ENCODE peak calls at places on chromosome 10, in nine cellular contexts. E is effector memory CD4-positive, alpha-beta T cell; I is adipocyte; Z is HCT116; X is naive thymus-derived CD4-positive, alpha-beta T cell; O is GM12865; G is retina; Y is ecto neural progenitor cell; W is non-pigmented ciliary epithelial cell. C is an unnamed sample.

GRCh38 chr10:131822694-131823245 is 78.0 kb upstream of the PPP2R2D start:
- DNase-seq in Z (no peak), G (no peak), E (no peak), Y (peak), W (no peak), O (no peak), X (no peak), I (no peak), C (no peak)

GRCh38 chr10:103717341-103718246 is 137.8 kb downstream of the SH3PXD2A start:
- DNase-seq in X (no peak), G (no peak), Y (no peak), W (no peak), I (no peak), E (no peak), Z (no peak), O (no peak), C (no peak)

GRCh38 chr10:113126506-113127192 is 176.6 kb downstream of the TCF7L2 start:
- DNase-seq in I (peak), X (no peak), Z (no peak), G (peak), O (no peak), Y (peak), E (peak), W (no peak), C (no peak)

GRCh38 chr10:86649471-86650150 is 4.7 kb upstream of the OPN4 start:
- DNase-seq in E (no peak), O (peak), Y (peak), W (no peak), X (no peak), I (no peak), Z (no peak), G (no peak), C (no peak)

GRCh38 chr10:44968887-44969400 is 9.3 kb downstream of the RASSF4 start:
- DNase-seq in X (no peak), W (no peak), O (no peak), G (no peak), Z (no peak), I (no peak), E (no peak), Y (no peak), C (no peak)

GRCh38 chr10:110629680-110630191 is 14.4 kb upstream of the RBM20 start:
- DNase-seq in E (no peak), Y (no peak), G (no peak), W (peak), X (no peak), Z (no peak), O (no peak), I (peak), C (no peak)

GRCh38 chr10:110566472-110567200 is 859 bp upstream of the SMC3 start:
- DNase-seq in G (no peak), W (no peak), O (no peak), E (no peak), I (peak), Z (no peak), X (no peak), Y (peak), C (peak)

GRCh38 chr10:78777466-78778256 is 291.1 kb upstream of the ZMIZ1 start:
- DNase-seq in G (no peak), Z (no peak), W (no peak), I (peak), E (no peak), O (no peak), X (no peak), Y (no peak), C (no peak)

GRCh38 chr10:19811517-19811916 is 4.7 kb upstream of the PLXDC2 start:
- DNase-seq in O (no peak), Y (no peak), I (no peak), X (no peak), Z (no peak), G (no peak), W (no peak), E (no peak), C (no peak)

GRCh38 chr10:79146611-79147130 is 77.9 kb downstream of the ZMIZ1 start:
- DNase-seq in X (no peak), W (no peak), O (no peak), Z (no peak), E (no peak), I (no peak), G (no peak), Y (no peak), C (no peak)

GRCh38 chr10:22321831-22322662 is 1.1 kb downstream of the BMI1 start:
- DNase-seq in G (peak), O (peak), W (no peak), X (peak), E (no peak), I (peak), Z (no peak), Y (peak), C (no peak)

GRCh38 chr10:74922921-74923320 is 96.5 kb downstream of the KAT6B start:
- DNase-seq in O (no peak), Y (no peak), G (no peak), X (no peak), I (peak), Z (no peak), W (no peak), E (no peak), C (no peak)

GRCh38 chr10:12340371-12340770 is 9.0 kb upstream of the CAMK1D start:
- DNase-seq in Z (no peak), W (no peak), E (no peak), O (no peak), X (no peak), I (no peak), Y (no peak), G (no peak), C (no peak)

GRCh38 chr10:5070648-5071410 is 23.4 kb upstream of the AKR1C3 start:
- DNase-seq in Y (no peak), O (no peak), E (no peak), Z (no peak), I (peak), X (no peak), W (no peak), G (no peak), C (no peak)

GRCh38 chr10:101065479-101066145 is 3.8 kb downstream of the KAZALD1 start:
- DNase-seq in G (no peak), O (no peak), Z (no peak), I (peak), E (no peak), W (no peak), X (no peak), Y (no peak), C (no peak)

GRCh38 chr10:7121154-7121797 is 289.6 kb downstream of the SFMBT2 start:
- DNase-seq in X (peak), Z (peak), E (peak), I (no peak), G (peak), O (peak), Y (peak), W (no peak), C (no peak)

GRCh38 chr10:76397210-76397881 is 965.9 kb downstream of the LRMDA start:
- DNase-seq in E (no peak), X (no peak), O (no peak), I (peak), Z (no peak), W (no peak), G (no peak), Y (no peak), C (no peak)

GRCh38 chr10:14200645-14201534 is 129.8 kb downstream of the FRMD4A start:
- DNase-seq in E (no peak), Y (peak), G (no peak), Z (no peak), O (peak), I (no peak), X (no peak), W (no peak), C (no peak)

GRCh38 chr10:3538850-3539531 is 246.0 kb downstream of the KLF6 start:
- DNase-seq in O (no peak), Z (no peak), Y (no peak), G (no peak), I (peak), X (no peak), E (no peak), W (peak), C (no peak)

GRCh38 chr10:60911715-60912114 is 32.3 kb downstream of the RHOBTB1 start:
- DNase-seq in O (no peak), Z (no peak), I (no peak), G (no peak), E (no peak), X (no peak), W (no peak), Y (no peak), C (no peak)

GRCh38 chr10:117272195-117273076 is 31.5 kb downstream of the SLC18A2 start:
- DNase-seq in E (no peak), G (no peak), O (no peak), X (no peak), Y (no peak), W (no peak), Z (no peak), I (no peak), C (no peak)

GRCh38 chr10:106044511-106044910 is 1120.0 kb downstream of the SORCS1 start:
- DNase-seq in Z (no peak), W (no peak), G (no peak), Y (no peak), E (no peak), I (no peak), O (no peak), X (no peak), C (no peak)

GRCh38 chr10:110118891-110119621 is 88.3 kb upstream of the MXI1 start:
- DNase-seq in X (no peak), Y (no peak), Z (no peak), G (no peak), E (no peak), W (no peak), O (no peak), I (no peak), C (no peak)

GRCh38 chr10:29987471-29987870 is 71.9 kb downstream of the JCAD start:
- DNase-seq in I (no peak), O (no peak), Z (no peak), E (no peak), Y (no peak), W (no peak), X (no peak), G (no peak), C (no peak)

GRCh38 chr10:26790596-26790995 is 70.2 kb downstream of the ABI1 start:
- DNase-seq in O (no peak), Y (no peak), G (no peak), I (peak), W (no peak), Z (no peak), E (no peak), X (no peak), C (no peak)

GRCh38 chr10:103645141-103646054 is 151.9 kb downstream of the NEURL1 start:
- DNase-seq in Z (no peak), I (peak), W (peak), E (no peak), Y (no peak), O (no peak), G (no peak), X (no peak), C (peak)

GRCh38 chr10:8738987-8739386 is 684.5 kb downstream of the GATA3 start:
- DNase-seq in W (no peak), Y (no peak), X (no peak), G (no peak), I (no peak), E (no peak), Z (no peak), O (no peak), C (no peak)

GRCh38 chr10:103980246-103980906 is 13.4 kb downstream of the SLK start:
- DNase-seq in Z (no peak), X (no peak), Y (no peak), I (no peak), O (no peak), G (no peak), E (no peak), W (no peak), C (no peak)

GRCh38 chr10:56874950-56875349 is 513.9 kb upstream of the ZWINT start:
- DNase-seq in X (no peak), I (no peak), E (no peak), W (no peak), Y (no peak), G (no peak), Z (no peak), O (no peak), C (no peak)

GRCh38 chr10:24240001-24240751 is 31.2 kb downstream of the KIAA1217 start:
- DNase-seq in X (no peak), Y (no peak), Z (no peak), I (no peak), E (no peak), G (no peak), O (no peak), W (no peak), C (no peak)

GRCh38 chr10:16942361-16943078 is 125.3 kb upstream of the RSU1 start:
- DNase-seq in Y (no peak), I (no peak), X (no peak), W (no peak), O (no peak), G (no peak), Z (no peak), E (no peak), C (no peak)

GRCh38 chr10:22573820-22574569 is 140.4 kb downstream of the PIP4K2A start:
- DNase-seq in X (peak), Y (no peak), E (no peak), I (peak), G (no peak), W (no peak), Z (peak), O (peak), C (no peak)

GRCh38 chr10:114010316-114010715 is 33.4 kb upstream of the ADRB1 start:
- DNase-seq in Y (peak), I (peak), X (no peak), O (no peak), E (no peak), W (no peak), G (no peak), Z (no peak), C (no peak)

C was measured in HFF-Myc.